ENCODE peak calls at places on chromosomes 16 and 17, in six cellular contexts. One of them, this sample, is unnamed.
A peak's percentile ranks its signal among the peaks of the same experiment; 100 is the strongest.

GRCh38 chr17:50337956-50338355 is 8.0 kb upstream of the XYLT2 start:
- DNase-seq in IMR-90: peak; percentile 15
- DNase-seq in COR-L47: no peak
- DNase-seq in stimulated activated CD4-positive, alpha-beta T cell treated with anti-CD3 and anti-CD28 coated beads, Interleukin-15, amount 100 ng/mL, for 1 hour: no peak
- DNase-seq in NCI-H1694 treated with DMSO at 0.1 percent for 48 hours: no peak
- DNase-seq in A172: no peak
- DNase-seq in this sample: no peak

GRCh38 chr16:84700518-84701277 is 898 bp downstream of the USP10 start:
- DNase-seq in IMR-90: peak; percentile 29
- DNase-seq in COR-L47: no peak
- DNase-seq in stimulated activated CD4-positive, alpha-beta T cell treated with anti-CD3 and anti-CD28 coated beads, Interleukin-15, amount 100 ng/mL, for 1 hour: no peak
- DNase-seq in NCI-H1694 treated with DMSO at 0.1 percent for 48 hours: no peak
- DNase-seq in A172: no peak
- DNase-seq in this sample: peak; percentile 41

GRCh38 chr17:49850772-49851386 is 3.0 kb upstream of the TAC4 start:
- DNase-seq in IMR-90: no peak
- DNase-seq in COR-L47: no peak
- DNase-seq in stimulated activated CD4-positive, alpha-beta T cell treated with anti-CD3 and anti-CD28 coated beads, Interleukin-15, amount 100 ng/mL, for 1 hour: no peak
- DNase-seq in NCI-H1694 treated with DMSO at 0.1 percent for 48 hours: no peak
- DNase-seq in A172: no peak
- DNase-seq in this sample: no peak

GRCh38 chr17:78924481-78925151 is 571 bp downstream of the TIMP2 start:
- DNase-seq in IMR-90: no peak
- DNase-seq in COR-L47: no peak
- DNase-seq in stimulated activated CD4-positive, alpha-beta T cell treated with anti-CD3 and anti-CD28 coated beads, Interleukin-15, amount 100 ng/mL, for 1 hour: no peak
- DNase-seq in NCI-H1694 treated with DMSO at 0.1 percent for 48 hours: no peak
- DNase-seq in A172: no peak
- DNase-seq in this sample: no peak

GRCh38 chr17:59845595-59846390 is 47.0 kb downstream of the TUBD1 start:
- DNase-seq in IMR-90: peak; percentile 89
- DNase-seq in COR-L47: peak; percentile 51
- DNase-seq in stimulated activated CD4-positive, alpha-beta T cell treated with anti-CD3 and anti-CD28 coated beads, Interleukin-15, amount 100 ng/mL, for 1 hour: no peak
- DNase-seq in NCI-H1694 treated with DMSO at 0.1 percent for 48 hours: peak; percentile 65
- DNase-seq in A172: peak; percentile 87
- DNase-seq in this sample: no peak

GRCh38 chr16:53022374-53022773 is 30.3 kb downstream of the CHD9NB start:
- DNase-seq in IMR-90: peak; percentile 43
- DNase-seq in COR-L47: peak; percentile 66
- DNase-seq in stimulated activated CD4-positive, alpha-beta T cell treated with anti-CD3 and anti-CD28 coated beads, Interleukin-15, amount 100 ng/mL, for 1 hour: no peak
- DNase-seq in NCI-H1694 treated with DMSO at 0.1 percent for 48 hours: peak; percentile 40
- DNase-seq in A172: peak; percentile 70
- DNase-seq in this sample: no peak

GRCh38 chr16:1890701-1891035 is 18.7 kb upstream of the MEIOB start:
- DNase-seq in IMR-90: no peak
- DNase-seq in COR-L47: no peak
- DNase-seq in stimulated activated CD4-positive, alpha-beta T cell treated with anti-CD3 and anti-CD28 coated beads, Interleukin-15, amount 100 ng/mL, for 1 hour: no peak
- DNase-seq in NCI-H1694 treated with DMSO at 0.1 percent for 48 hours: no peak
- DNase-seq in A172: no peak
- DNase-seq in this sample: no peak

GRCh38 chr16:46914556-46915201 is 30.5 kb downstream of the GPT2 start:
- DNase-seq in IMR-90: no peak
- DNase-seq in COR-L47: no peak
- DNase-seq in stimulated activated CD4-positive, alpha-beta T cell treated with anti-CD3 and anti-CD28 coated beads, Interleukin-15, amount 100 ng/mL, for 1 hour: no peak
- DNase-seq in NCI-H1694 treated with DMSO at 0.1 percent for 48 hours: peak; percentile 85
- DNase-seq in A172: no peak
- DNase-seq in this sample: no peak

GRCh38 chr16:11636172-11636721 is 32.0 kb upstream of the SNN start:
- DNase-seq in IMR-90: no peak
- DNase-seq in COR-L47: peak; percentile 83
- DNase-seq in stimulated activated CD4-positive, alpha-beta T cell treated with anti-CD3 and anti-CD28 coated beads, Interleukin-15, amount 100 ng/mL, for 1 hour: no peak
- DNase-seq in NCI-H1694 treated with DMSO at 0.1 percent for 48 hours: no peak
- DNase-seq in A172: no peak
- DNase-seq in this sample: no peak

GRCh38 chr16:85334718-85335583 is 222.7 kb upstream of the CIBAR2 start:
- DNase-seq in IMR-90: no peak
- DNase-seq in COR-L47: peak; percentile 52
- DNase-seq in stimulated activated CD4-positive, alpha-beta T cell treated with anti-CD3 and anti-CD28 coated beads, Interleukin-15, amount 100 ng/mL, for 1 hour: no peak
- DNase-seq in NCI-H1694 treated with DMSO at 0.1 percent for 48 hours: no peak
- DNase-seq in A172: no peak
- DNase-seq in this sample: no peak

GRCh38 chr17:17129466-17129865 is 76.7 kb downstream of the PLD6 start:
- DNase-seq in IMR-90: no peak
- DNase-seq in COR-L47: peak; percentile 60
- DNase-seq in stimulated activated CD4-positive, alpha-beta T cell treated with anti-CD3 and anti-CD28 coated beads, Interleukin-15, amount 100 ng/mL, for 1 hour: no peak
- DNase-seq in NCI-H1694 treated with DMSO at 0.1 percent for 48 hours: no peak
- DNase-seq in A172: no peak
- DNase-seq in this sample: no peak

GRCh38 chr16:3021449-3022207 is 1.5 kb downstream of the TNFRSF12A start:
- DNase-seq in IMR-90: peak; percentile 94
- DNase-seq in COR-L47: peak; percentile 38
- DNase-seq in stimulated activated CD4-positive, alpha-beta T cell treated with anti-CD3 and anti-CD28 coated beads, Interleukin-15, amount 100 ng/mL, for 1 hour: peak; percentile 67
- DNase-seq in NCI-H1694 treated with DMSO at 0.1 percent for 48 hours: no peak
- DNase-seq in A172: peak; percentile 97
- DNase-seq in this sample: peak; percentile 60

GRCh38 chr16:57837305-57838125 is 35.2 kb upstream of the KIFC3 start:
- DNase-seq in IMR-90: no peak
- DNase-seq in COR-L47: peak; percentile 53
- DNase-seq in stimulated activated CD4-positive, alpha-beta T cell treated with anti-CD3 and anti-CD28 coated beads, Interleukin-15, amount 100 ng/mL, for 1 hour: no peak
- DNase-seq in NCI-H1694 treated with DMSO at 0.1 percent for 48 hours: no peak
- DNase-seq in A172: no peak
- DNase-seq in this sample: no peak

GRCh38 chr16:31530405-31530804 is 2.7 kb downstream of the AHSP start:
- DNase-seq in IMR-90: no peak
- DNase-seq in COR-L47: no peak
- DNase-seq in stimulated activated CD4-positive, alpha-beta T cell treated with anti-CD3 and anti-CD28 coated beads, Interleukin-15, amount 100 ng/mL, for 1 hour: no peak
- DNase-seq in NCI-H1694 treated with DMSO at 0.1 percent for 48 hours: no peak
- DNase-seq in A172: no peak
- DNase-seq in this sample: no peak

GRCh38 chr17:39920218-39921210 is 2.1 kb upstream of the GSDMB start:
- DNase-seq in IMR-90: no peak
- DNase-seq in COR-L47: no peak
- DNase-seq in stimulated activated CD4-positive, alpha-beta T cell treated with anti-CD3 and anti-CD28 coated beads, Interleukin-15, amount 100 ng/mL, for 1 hour: peak; percentile 22
- DNase-seq in NCI-H1694 treated with DMSO at 0.1 percent for 48 hours: no peak
- DNase-seq in A172: no peak
- DNase-seq in this sample: peak; percentile 40

GRCh38 chr16:70706948-70707465 is 21.2 kb upstream of the MTSS2 start:
- DNase-seq in IMR-90: peak; percentile 91
- DNase-seq in COR-L47: no peak
- DNase-seq in stimulated activated CD4-positive, alpha-beta T cell treated with anti-CD3 and anti-CD28 coated beads, Interleukin-15, amount 100 ng/mL, for 1 hour: no peak
- DNase-seq in NCI-H1694 treated with DMSO at 0.1 percent for 48 hours: no peak
- DNase-seq in A172: peak; percentile 97
- DNase-seq in this sample: no peak

GRCh38 chr16:87844809-87845208 is 24.5 kb downstream of the SLC7A5 start:
- DNase-seq in IMR-90: no peak
- DNase-seq in COR-L47: no peak
- DNase-seq in stimulated activated CD4-positive, alpha-beta T cell treated with anti-CD3 and anti-CD28 coated beads, Interleukin-15, amount 100 ng/mL, for 1 hour: no peak
- DNase-seq in NCI-H1694 treated with DMSO at 0.1 percent for 48 hours: no peak
- DNase-seq in A172: no peak
- DNase-seq in this sample: no peak

GRCh38 chr17:8384801-8385335 is 1.9 kb upstream of the RPL26 start:
- DNase-seq in IMR-90: peak; percentile 93
- DNase-seq in COR-L47: no peak
- DNase-seq in stimulated activated CD4-positive, alpha-beta T cell treated with anti-CD3 and anti-CD28 coated beads, Interleukin-15, amount 100 ng/mL, for 1 hour: no peak
- DNase-seq in NCI-H1694 treated with DMSO at 0.1 percent for 48 hours: no peak
- DNase-seq in A172: peak; percentile 86
- DNase-seq in this sample: no peak

GRCh38 chr17:6323626-6324356 is 111.1 kb downstream of the AIPL1 start:
- DNase-seq in IMR-90: no peak
- DNase-seq in COR-L47: no peak
- DNase-seq in stimulated activated CD4-positive, alpha-beta T cell treated with anti-CD3 and anti-CD28 coated beads, Interleukin-15, amount 100 ng/mL, for 1 hour: no peak
- DNase-seq in NCI-H1694 treated with DMSO at 0.1 percent for 48 hours: no peak
- DNase-seq in A172: peak; percentile 33
- DNase-seq in this sample: no peak

GRCh38 chr16:67543582-67543981 is 15.0 kb downstream of the RIPOR1 start:
- DNase-seq in IMR-90: no peak
- DNase-seq in COR-L47: no peak
- DNase-seq in stimulated activated CD4-positive, alpha-beta T cell treated with anti-CD3 and anti-CD28 coated beads, Interleukin-15, amount 100 ng/mL, for 1 hour: no peak
- DNase-seq in NCI-H1694 treated with DMSO at 0.1 percent for 48 hours: no peak
- DNase-seq in A172: no peak
- DNase-seq in this sample: no peak

GRCh38 chr16:68825427-68825826 is 17.9 kb upstream of the TANGO6 start:
- DNase-seq in IMR-90: no peak
- DNase-seq in COR-L47: no peak
- DNase-seq in stimulated activated CD4-positive, alpha-beta T cell treated with anti-CD3 and anti-CD28 coated beads, Interleukin-15, amount 100 ng/mL, for 1 hour: no peak
- DNase-seq in NCI-H1694 treated with DMSO at 0.1 percent for 48 hours: no peak
- DNase-seq in A172: no peak
- DNase-seq in this sample: no peak

GRCh38 chr16:35711435-35711834 is 2252.0 kb downstream of the TP53TG3F start:
- DNase-seq in IMR-90: no peak
- DNase-seq in COR-L47: no peak
- DNase-seq in stimulated activated CD4-positive, alpha-beta T cell treated with anti-CD3 and anti-CD28 coated beads, Interleukin-15, amount 100 ng/mL, for 1 hour: no peak
- DNase-seq in NCI-H1694 treated with DMSO at 0.1 percent for 48 hours: no peak
- DNase-seq in A172: no peak
- DNase-seq in this sample: no peak

GRCh38 chr17:78276499-78276898 is 45.1 kb downstream of the TMEM235 start:
- DNase-seq in IMR-90: no peak
- DNase-seq in COR-L47: no peak
- DNase-seq in stimulated activated CD4-positive, alpha-beta T cell treated with anti-CD3 and anti-CD28 coated beads, Interleukin-15, amount 100 ng/mL, for 1 hour: no peak
- DNase-seq in NCI-H1694 treated with DMSO at 0.1 percent for 48 hours: no peak
- DNase-seq in A172: no peak
- DNase-seq in this sample: no peak

GRCh38 chr16:8326234-8326633 is 264.1 kb downstream of the TMEM114 start:
- DNase-seq in IMR-90: no peak
- DNase-seq in COR-L47: no peak
- DNase-seq in stimulated activated CD4-positive, alpha-beta T cell treated with anti-CD3 and anti-CD28 coated beads, Interleukin-15, amount 100 ng/mL, for 1 hour: no peak
- DNase-seq in NCI-H1694 treated with DMSO at 0.1 percent for 48 hours: no peak
- DNase-seq in A172: no peak
- DNase-seq in this sample: no peak